ENCODE peak calls at places on chromosome 22, in ten cellular contexts. T, S, O, A, N, I, Y, K, V and J are unnamed samples.

GRCh38 chr22:28222976-28223375 is 303.9 kb upstream of the PITPNB start:
- DNase-seq in T (no peak), S (no peak), O (no peak), A (no peak), N (no peak), I (no peak), Y (no peak), K (no peak), V (no peak), J (no peak)

GRCh38 chr22:43993072-43993760 is 30.9 kb upstream of the PARVB start:
- DNase-seq in T (peak; percentile 24), S (peak; percentile 64), O (peak; percentile 76), A (peak; percentile 92), N (no peak), I (peak; percentile 41), Y (no peak), K (peak; percentile 33), V (peak; percentile 43), J (peak; percentile 55)

GRCh38 chr22:46947516-46948260 is 185.2 kb downstream of the TBC1D22A start:
- DNase-seq in T (no peak), S (no peak), O (no peak), A (no peak), N (no peak), I (no peak), Y (no peak), K (no peak), V (no peak), J (no peak)

GRCh38 chr22:46754110-46754799 is 8.2 kb upstream of the TBC1D22A start:
- DNase-seq in T (no peak), S (peak; percentile 98), O (peak; percentile 97), A (no peak), N (no peak), I (no peak), Y (peak; percentile 97), K (peak; percentile 98), V (peak; percentile 96), J (peak; percentile 96)

GRCh38 chr22:46487318-46487717 is 50.1 kb downstream of the CELSR1 start:
- DNase-seq in T (no peak), S (no peak), O (peak; percentile 22), A (no peak), N (no peak), I (no peak), Y (no peak), K (no peak), V (no peak), J (no peak)

GRCh38 chr22:29122041-29122440 is 49.2 kb downstream of the KREMEN1 start:
- DNase-seq in T (no peak), S (no peak), O (no peak), A (no peak), N (no peak), I (no peak), Y (no peak), K (no peak), V (no peak), J (no peak)

GRCh38 chr22:47286590-47286989 is 524.1 kb downstream of the TBC1D22A start:
- DNase-seq in T (no peak), S (no peak), O (no peak), A (no peak), N (no peak), I (no peak), Y (no peak), K (no peak), V (no peak), J (no peak)

GRCh38 chr22:42642801-42643631 is 2.6 kb upstream of the ATP5MGL start:
- DNase-seq in T (no peak), S (no peak), O (no peak), A (no peak), N (no peak), I (peak; percentile 42), Y (no peak), K (no peak), V (no peak), J (no peak)

GRCh38 chr22:20109411-20110358 is 6.2 kb upstream of the RANBP1 start:
- DNase-seq in T (no peak), S (no peak), O (peak; percentile 54), A (no peak), N (no peak), I (no peak), Y (no peak), K (no peak), V (no peak), J (no peak)

GRCh38 chr22:38870312-38870741 is 1.7 kb downstream of the CBX6 start:
- DNase-seq in T (peak; percentile 87), S (peak; percentile 81), O (peak; percentile 95), A (peak; percentile 95), N (no peak), I (peak; percentile 63), Y (peak; percentile 93), K (peak; percentile 73), V (peak; percentile 92), J (peak; percentile 78)

GRCh38 chr22:46295277-46295971 is 1.2 kb upstream of the GTSE1 start:
- DNase-seq in T (no peak), S (no peak), O (no peak), A (no peak), N (no peak), I (no peak), Y (no peak), K (no peak), V (no peak), J (no peak)

GRCh38 chr22:43884600-43885318 is 7.1 kb downstream of the PNPLA5 start:
- DNase-seq in T (peak; percentile 64), S (peak; percentile 49), O (peak; percentile 76), A (peak; percentile 95), N (no peak), I (peak; percentile 66), Y (no peak), K (no peak), V (peak; percentile 38), J (peak; percentile 59)

GRCh38 chr22:27218521-27218920 is 561.1 kb downstream of the MIAT start:
- DNase-seq in T (no peak), S (no peak), O (peak; percentile 63), A (no peak), N (no peak), I (no peak), Y (no peak), K (no peak), V (no peak), J (no peak)

GRCh38 chr22:45125198-45125597 is 38.5 kb upstream of the NUP50 start:
- DNase-seq in T (peak; percentile 16), S (peak; percentile 85), O (no peak), A (no peak), N (no peak), I (no peak), Y (no peak), K (peak; percentile 37), V (no peak), J (no peak)

GRCh38 chr22:44928064-44928463 is 81.7 kb downstream of the PHF21B start:
- DNase-seq in T (no peak), S (no peak), O (no peak), A (no peak), N (no peak), I (no peak), Y (no peak), K (no peak), V (no peak), J (no peak)

GRCh38 chr22:47460870-47461269 is 698.4 kb downstream of the TBC1D22A start:
- DNase-seq in T (no peak), S (no peak), O (no peak), A (no peak), N (peak; percentile 90), I (no peak), Y (no peak), K (no peak), V (no peak), J (no peak)

GRCh38 chr22:29319072-29319471 is 3.6 kb upstream of the RASL10A start:
- DNase-seq in T (no peak), S (no peak), O (no peak), A (no peak), N (no peak), I (no peak), Y (no peak), K (no peak), V (no peak), J (no peak)

GRCh38 chr22:46791201-46791731 is 28.8 kb downstream of the TBC1D22A start:
- DNase-seq in T (no peak), S (peak; percentile 83), O (peak; percentile 70), A (peak; percentile 20), N (no peak), I (no peak), Y (peak; percentile 69), K (peak; percentile 36), V (peak; percentile 45), J (peak; percentile 9)

GRCh38 chr22:21643533-21644357 is 1.6 kb downstream of the SDF2L1 start:
- DNase-seq in T (no peak), S (no peak), O (no peak), A (no peak), N (no peak), I (no peak), Y (no peak), K (no peak), V (no peak), J (no peak)
- TF ChIP-seq CTCF in T (no peak), S (peak; percentile 8), O (no peak), A (peak; percentile 44), N (no peak), I (peak; percentile 33), Y (no peak), K (peak; percentile 46), V (peak; percentile 11), J (no peak)

DNA sequence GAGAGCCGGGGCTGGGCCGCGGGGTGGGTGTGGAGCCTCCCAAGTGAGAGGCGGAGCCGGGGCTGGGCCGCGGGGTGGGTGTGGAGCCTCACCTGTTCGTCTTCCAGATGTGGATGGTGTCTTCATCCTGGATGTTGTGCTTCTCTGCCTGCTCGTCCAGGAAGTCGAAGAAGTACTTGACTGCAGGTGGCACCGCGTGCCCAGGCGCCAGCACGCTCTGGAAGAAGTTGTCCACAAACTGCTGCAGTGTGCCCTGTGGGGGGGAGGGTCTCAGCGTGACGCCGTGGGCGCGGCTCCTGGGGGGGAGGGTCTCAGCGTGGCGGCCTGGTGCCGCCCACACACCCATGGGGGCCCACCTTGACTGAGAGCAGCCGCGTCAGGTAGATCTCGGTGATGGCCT is 7.6 kb upstream of the MAPK11 start:
- DNase-seq in T (no peak), S (no peak), O (no peak), A (no peak), N (no peak), I (no peak), Y (no peak), K (no peak), V (no peak), J (no peak)
- TF ChIP-seq CTCF in T (no peak), S (no peak), O (no peak), A (no peak), N (no peak), I (no peak), Y (no peak), K (no peak), V (no peak), J (no peak)

GRCh38 chr22:24117942-24118341 is 63.3 kb upstream of the SUSD2 start:
- DNase-seq in T (no peak), S (no peak), O (no peak), A (peak; percentile 76), N (no peak), I (no peak), Y (no peak), K (no peak), V (no peak), J (no peak)
- TF ChIP-seq CTCF in T (no peak), S (peak; percentile 7), O (no peak), A (peak; percentile 44), N (peak; percentile 3), I (peak; percentile 7), Y (no peak), K (peak; percentile 12), V (no peak), J (no peak)

DNA sequence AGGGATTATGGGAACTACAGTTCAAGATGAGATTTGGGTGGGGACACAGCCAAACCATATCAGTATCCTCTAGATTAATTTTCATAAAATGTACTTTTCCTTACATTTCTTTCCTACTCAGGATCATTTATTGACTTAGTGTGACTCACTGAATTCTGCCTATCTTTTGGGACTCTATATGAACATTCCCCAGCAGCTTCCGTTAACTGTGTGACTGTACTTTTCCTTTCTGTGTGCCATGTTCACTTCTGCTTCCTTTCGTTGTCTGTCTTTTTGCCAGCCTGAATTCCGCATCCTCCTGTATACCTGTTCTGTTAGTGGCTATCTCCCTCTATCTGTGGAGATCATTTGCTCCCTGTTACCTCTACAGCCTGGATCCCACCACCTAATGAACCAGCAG is 48.8 kb downstream of the SPECC1L start:
- DNase-seq in T (no peak), S (peak; percentile 33), O (no peak), A (no peak), N (no peak), I (no peak), Y (no peak), K (no peak), V (no peak), J (no peak)
- TF ChIP-seq CTCF in T (no peak), S (no peak), O (no peak), A (no peak), N (no peak), I (no peak), Y (no peak), K (no peak), V (no peak), J (no peak)